ENCODE peak calls at places on chromosomes 7 and 10, in eight cellular contexts. E is stomach; S is AG04450; F is nephron progenitor cell; U is astrocyte of the spinal cord; C is transverse colon; M is CD8-positive, alpha-beta T cell; Q is right lobe of liver. Z is an unnamed sample.

GRCh38 chr7:142568430-142569097 is 180.7 kb upstream of the PRSS1 start:
- DNase-seq in Q (no peak), U (peak; percentile 90), F (no peak), C (no peak), M (no peak), E (no peak), S (peak; percentile 49), Z (no peak)

GRCh38 chr7:101936223-101936611 is 118.8 kb downstream of the CUX1 start:
- DNase-seq in E (no peak), M (no peak), S (no peak), U (no peak), F (no peak), Q (no peak), C (no peak), Z (no peak)

GRCh38 chr7:90625562-90625961 is 29.4 kb downstream of the CDK14 start:
- DNase-seq in Q (no peak), M (no peak), F (no peak), E (no peak), U (peak; percentile 47), C (peak; percentile 11), S (peak; percentile 16), Z (no peak)

GRCh38 chr10:52454476-52454875 is 140.4 kb downstream of the DKK1 start:
- DNase-seq in Q (no peak), M (no peak), E (no peak), F (no peak), S (no peak), C (no peak), U (no peak), Z (no peak)

GRCh38 chr10:23081156-23081833 is 14.1 kb upstream of the MSRB2 start:
- DNase-seq in E (no peak), Q (no peak), M (no peak), S (no peak), U (no peak), F (no peak), C (no peak), Z (no peak)

GRCh38 chr7:8365499-8366110 is 67.8 kb upstream of the NXPH1 start:
- DNase-seq in C (no peak), U (no peak), S (no peak), Q (no peak), F (no peak), E (no peak), M (no peak), Z (no peak)

GRCh38 chr10:43262902-43263466 is 3.9 kb downstream of the RASGEF1A start:
- DNase-seq in M (no peak), C (no peak), F (no peak), E (no peak), U (no peak), Q (no peak), S (no peak), Z (no peak)

GRCh38 chr10:35324196-35324595 is 12.1 kb upstream of the CCNY start:
- DNase-seq in M (no peak), E (no peak), S (peak; percentile 37), C (no peak), Q (no peak), U (peak; percentile 54), F (no peak), Z (no peak)

GRCh38 chr10:108788891-108789290 is 1134.4 kb downstream of the XPNPEP1 start:
- DNase-seq in E (no peak), U (no peak), M (no peak), S (no peak), C (no peak), F (no peak), Q (no peak), Z (no peak)

GRCh38 chr10:32271617-32272016 is 75.3 kb downstream of the EPC1 start:
- DNase-seq in F (no peak), M (no peak), S (no peak), E (no peak), C (no peak), Q (no peak), U (peak; percentile 62), Z (no peak)

GRCh38 chr7:468681-469590 is 50.7 kb downstream of the PDGFA start:
- DNase-seq in S (no peak), F (no peak), E (peak; percentile 19), C (no peak), M (no peak), Q (peak; percentile 27), U (no peak), Z (no peak)

GRCh38 chr10:119656760-119657159 is 5.6 kb downstream of the BAG3 start:
- DNase-seq in E (no peak), F (no peak), C (no peak), Q (no peak), S (no peak), U (no peak), M (no peak), Z (no peak)

GRCh38 chr10:69407621-69408301 is 9.0 kb downstream of the TACR2 start:
- DNase-seq in F (no peak), S (no peak), E (no peak), C (no peak), Q (peak; percentile 55), U (no peak), M (no peak), Z (no peak)

GRCh38 chr10:32055478-32056135 is 618 bp downstream of the KIF5B start:
- DNase-seq in S (no peak), F (peak; percentile 72), Q (peak; percentile 83), C (peak; percentile 74), M (peak; percentile 54), U (peak; percentile 54), E (peak; percentile 64), Z (peak; percentile 56)

GRCh38 chr10:84613336-84614021 is 285.1 kb downstream of the CCSER2 start:
- DNase-seq in C (peak; percentile 18), M (no peak), F (peak; percentile 57), U (peak; percentile 32), Q (peak; percentile 71), E (no peak), S (no peak), Z (peak; percentile 34)

GRCh38 chr7:89813096-89813495 is 341.2 kb upstream of the STEAP1 start:
- DNase-seq in E (no peak), M (no peak), S (no peak), Q (no peak), U (no peak), F (no peak), C (no peak), Z (no peak)

GRCh38 chr7:34260282-34260681 is 354.9 kb downstream of the BMPER start:
- DNase-seq in M (no peak), U (peak; percentile 92), S (peak; percentile 49), F (no peak), C (no peak), Q (no peak), E (no peak), Z (no peak)

GRCh38 chr7:26648429-26649015 is 215.9 kb downstream of the SKAP2 start:
- DNase-seq in F (no peak), M (no peak), Q (no peak), U (peak; percentile 72), E (no peak), S (no peak), C (no peak), Z (no peak)

GRCh38 chr10:130171196-130171595 is 35.0 kb downstream of the GLRX3 start:
- DNase-seq in C (no peak), Q (no peak), S (no peak), E (no peak), M (no peak), U (no peak), F (no peak), Z (no peak)

GRCh38 chr10:116653885-116654284 is 33.1 kb downstream of the PNLIPRP2 start:
- DNase-seq in M (no peak), F (no peak), U (no peak), S (no peak), E (no peak), Q (no peak), C (no peak), Z (no peak)

GRCh38 chr10:116658152-116658551 is 37.4 kb downstream of the PNLIPRP2 start:
- DNase-seq in Q (no peak), M (no peak), C (no peak), E (no peak), U (no peak), F (no peak), S (no peak), Z (no peak)

GRCh38 chr10:116659049-116659670 is 38.4 kb downstream of the PNLIPRP2 start:
- DNase-seq in Q (no peak), M (no peak), E (no peak), C (no peak), F (no peak), S (no peak), U (no peak), Z (no peak)

GRCh38 chr10:116655573-116655972 is 34.8 kb downstream of the PNLIPRP2 start:
- DNase-seq in Q (no peak), U (no peak), F (no peak), S (no peak), C (no peak), M (no peak), E (no peak), Z (no peak)

GRCh38 chr10:116654816-116655215 is 34.1 kb downstream of the PNLIPRP2 start:
- DNase-seq in Q (no peak), C (no peak), E (no peak), F (no peak), M (no peak), S (no peak), U (no peak), Z (no peak)
- TF ChIP-seq CTCF in Q (no peak), C (peak; percentile 7), E (no peak), F (peak; percentile 35), M (no peak), S (peak; percentile 38), U (peak; percentile 10), Z (peak; percentile 49)

GRCh38 chr7:64621656-64622055 is 44.3 kb upstream of the ZNF107 start:
- DNase-seq in U (no peak), F (no peak), Q (no peak), E (no peak), S (no peak), M (no peak), C (no peak), Z (no peak)
- TF ChIP-seq CTCF in U (no peak), F (no peak), Q (no peak), E (no peak), S (no peak), M (no peak), C (no peak), Z (no peak)

DNA sequence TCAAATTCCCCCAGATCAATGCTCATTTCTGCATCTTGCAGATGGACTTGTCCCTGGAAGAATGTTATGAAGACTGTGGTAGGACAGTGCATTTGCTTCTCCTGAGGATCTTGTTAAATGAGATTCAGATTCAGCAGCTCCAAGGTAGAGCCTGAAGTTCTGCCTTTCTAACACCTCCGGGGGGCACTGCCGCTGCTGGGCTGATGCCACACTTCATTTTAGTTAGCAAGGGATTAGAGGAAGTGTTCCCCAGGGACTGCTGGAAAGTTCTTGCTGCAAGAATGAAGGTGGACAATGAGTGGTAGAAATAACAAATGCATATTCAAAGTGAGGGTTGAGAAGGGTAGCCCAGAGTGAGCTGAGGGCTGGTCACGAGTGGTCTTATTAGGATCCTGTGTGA is 434.3 kb upstream of the AKR1E2 start:
- DNase-seq in S (no peak), M (no peak), Q (no peak), F (no peak), U (no peak), E (no peak), C (no peak), Z (no peak)
- TF ChIP-seq CTCF in S (no peak), M (no peak), Q (no peak), F (no peak), U (no peak), E (no peak), C (no peak), Z (no peak)

DNA sequence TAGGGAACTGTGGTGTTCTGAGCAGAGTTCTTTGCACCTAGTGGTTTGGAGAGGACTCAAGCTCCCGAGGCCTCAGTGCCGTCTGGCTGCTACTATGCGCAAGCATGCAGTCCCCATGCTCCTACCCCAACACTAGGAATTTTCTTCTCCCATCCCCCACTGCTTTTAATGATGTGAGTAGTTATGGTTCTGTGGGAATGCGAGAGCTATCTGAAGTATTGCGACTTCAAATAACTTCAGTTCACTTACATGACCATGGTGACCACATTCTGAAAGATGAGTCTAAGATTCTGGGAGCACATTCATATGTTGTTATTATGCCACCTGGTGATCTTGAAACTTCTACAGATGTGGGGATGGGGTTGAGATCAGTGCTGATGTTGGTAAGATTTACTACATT is 24.5 kb downstream of the HTR5A start:
- DNase-seq in Q (no peak), F (no peak), M (no peak), U (no peak), E (no peak), C (no peak), S (no peak), Z (no peak)
- TF ChIP-seq CTCF in Q (no peak), F (no peak), M (no peak), U (no peak), E (no peak), C (no peak), S (no peak), Z (no peak)

Z was measured in progenitor cell of endocrine pancreas.